ENCODE peak calls at places on chromosomes 4 and X, in seven cellular contexts. One of them, this sample, is unnamed.

GRCh38 chrX:150769408-150769807 is 76.2 kb downstream of the MTMR1 start:
- DNase-seq in CD8-positive, alpha-beta memory T cell: no peak
- DNase-seq in fibroblast of the aortic adventitia: no peak
- DNase-seq in left ventricle myocardium superior: no peak
- DNase-seq in GDM1: no peak
- DNase-seq in GM04504: no peak
- DNase-seq in GM20000: no peak
- DNase-seq in this sample: no peak

GRCh38 chrX:49106930-49107329 is 16.6 kb downstream of the GPKOW start:
- DNase-seq in CD8-positive, alpha-beta memory T cell: no peak
- DNase-seq in fibroblast of the aortic adventitia: peak
- DNase-seq in left ventricle myocardium superior: no peak
- DNase-seq in GDM1: peak
- DNase-seq in GM04504: peak
- DNase-seq in GM20000: no peak
- DNase-seq in this sample: peak

GRCh38 chr4:107913283-107913899 is 18.0 kb upstream of the CYP2U1 start:
- DNase-seq in CD8-positive, alpha-beta memory T cell: no peak
- DNase-seq in fibroblast of the aortic adventitia: peak
- DNase-seq in left ventricle myocardium superior: no peak
- DNase-seq in GDM1: peak
- DNase-seq in GM04504: no peak
- DNase-seq in GM20000: peak
- DNase-seq in this sample: peak

GRCh38 chr4:2036866-2037265 is 22.3 kb upstream of the NAT8L start:
- DNase-seq in CD8-positive, alpha-beta memory T cell: no peak
- DNase-seq in fibroblast of the aortic adventitia: no peak
- DNase-seq in left ventricle myocardium superior: no peak
- DNase-seq in GDM1: no peak
- DNase-seq in GM04504: no peak
- DNase-seq in GM20000: no peak
- DNase-seq in this sample: no peak

GRCh38 chr4:33031328-33031727 is 2311.2 kb downstream of the PCDH7 start:
- DNase-seq in CD8-positive, alpha-beta memory T cell: no peak
- DNase-seq in fibroblast of the aortic adventitia: no peak
- DNase-seq in left ventricle myocardium superior: no peak
- DNase-seq in GDM1: no peak
- DNase-seq in GM04504: no peak
- DNase-seq in GM20000: no peak
- DNase-seq in this sample: no peak

GRCh38 chrX:15043538-15043937 is 170.3 kb downstream of the MOSPD2 start:
- DNase-seq in CD8-positive, alpha-beta memory T cell: no peak
- DNase-seq in fibroblast of the aortic adventitia: no peak
- DNase-seq in left ventricle myocardium superior: no peak
- DNase-seq in GDM1: no peak
- DNase-seq in GM04504: no peak
- DNase-seq in GM20000: peak
- DNase-seq in this sample: no peak

GRCh38 chrX:96682516-96682915 is 2.1 kb upstream of the DIAPH2 start:
- DNase-seq in CD8-positive, alpha-beta memory T cell: no peak
- DNase-seq in fibroblast of the aortic adventitia: no peak
- DNase-seq in left ventricle myocardium superior: no peak
- DNase-seq in GDM1: no peak
- DNase-seq in GM04504: no peak
- DNase-seq in GM20000: no peak
- DNase-seq in this sample: no peak

GRCh38 chr4:180449395-180449956 is 1793.7 kb upstream of the TENM3 start:
- DNase-seq in CD8-positive, alpha-beta memory T cell: no peak
- DNase-seq in fibroblast of the aortic adventitia: no peak
- DNase-seq in left ventricle myocardium superior: no peak
- DNase-seq in GDM1: peak
- DNase-seq in GM04504: no peak
- DNase-seq in GM20000: peak
- DNase-seq in this sample: peak

GRCh38 chrX:18426004-18426320 is 554 bp downstream of the CDKL5 start:
- DNase-seq in CD8-positive, alpha-beta memory T cell: no peak
- DNase-seq in fibroblast of the aortic adventitia: no peak
- DNase-seq in left ventricle myocardium superior: peak
- DNase-seq in GDM1: no peak
- DNase-seq in GM04504: no peak
- DNase-seq in GM20000: peak
- DNase-seq in this sample: no peak

GRCh38 chr4:113292371-113293042 is 243.1 kb downstream of the ANK2 start:
- DNase-seq in CD8-positive, alpha-beta memory T cell: no peak
- DNase-seq in fibroblast of the aortic adventitia: peak
- DNase-seq in left ventricle myocardium superior: peak
- DNase-seq in GDM1: no peak
- DNase-seq in GM04504: no peak
- DNase-seq in GM20000: no peak
- DNase-seq in this sample: no peak

This sample was measured in HT-29.